ENCODE peak calls at places on chromosomes 5 and 9, in four cellular contexts. O, P, Q and V are unnamed samples.

GRCh38 chr5:40202852-40203440 is 476.8 kb upstream of the PTGER4 start:
- DNase-seq in O (no peak), P (no peak), Q (no peak), V (no peak)

GRCh38 chr5:173625261-173625660 is 8.8 kb upstream of the BOD1 start:
- DNase-seq in O (no peak), P (no peak), Q (peak), V (no peak)

GRCh38 chr5:57408714-57409113 is 73.9 kb downstream of the ACTBL2 start:
- DNase-seq in O (no peak), P (no peak), Q (no peak), V (no peak)

GRCh38 chr5:67774153-67774552 is 441.4 kb upstream of the PIK3R1 start:
- DNase-seq in O (no peak), P (no peak), Q (no peak), V (no peak)

GRCh38 chr5:110150199-110150598 is 460.5 kb downstream of the MAN2A1 start:
- DNase-seq in O (no peak), P (no peak), Q (no peak), V (no peak)

GRCh38 chr9:98656536-98656935 is 52.2 kb downstream of the GABBR2 start:
- DNase-seq in O (no peak), P (no peak), Q (no peak), V (no peak)

GRCh38 chr5:150078802-150079654 is 7.3 kb downstream of the CSF1R start:
- DNase-seq in O (no peak), P (no peak), Q (no peak), V (peak)

GRCh38 chr9:122031806-122032205 is 61.3 kb downstream of the TTLL11 start:
- DNase-seq in O (no peak), P (no peak), Q (no peak), V (no peak)

GRCh38 chr5:1000329-1000728 is 8.3 kb upstream of the NKD2 start:
- DNase-seq in O (no peak), P (no peak), Q (no peak), V (no peak)

GRCh38 chr9:81132796-81133195 is 556.6 kb downstream of the TLE1 start:
- DNase-seq in O (no peak), P (no peak), Q (no peak), V (no peak)

GRCh38 chr9:89631381-89631780 is 26.6 kb downstream of the GADD45G start:
- DNase-seq in O (no peak), P (peak), Q (no peak), V (no peak)

GRCh38 chr5:61673007-61673735 is 341.1 kb downstream of the ZSWIM6 start:
- DNase-seq in O (no peak), P (no peak), Q (no peak), V (no peak)

GRCh38 chr9:132030626-132031325 is 48.9 kb downstream of the MED27 start:
- DNase-seq in O (no peak), P (no peak), Q (no peak), V (no peak)

GRCh38 chr9:129548571-129549135 is 72.2 kb downstream of the C9orf50 start:
- DNase-seq in O (no peak), P (no peak), Q (no peak), V (peak)

GRCh38 chr5:71969464-71969863 is 137.8 kb upstream of the MAP1B start:
- DNase-seq in O (no peak), P (no peak), Q (no peak), V (no peak)

GRCh38 chr5:107858324-107858723 is 187.6 kb upstream of the EFNA5 start:
- DNase-seq in O (no peak), P (no peak), Q (no peak), V (no peak)

GRCh38 chr9:122991370-122991830 is 42.1 kb upstream of the GPR21 start:
- DNase-seq in O (peak), P (no peak), Q (peak), V (no peak)

GRCh38 chr9:130327781-130328348 is 62.3 kb downstream of the HMCN2 start:
- DNase-seq in O (no peak), P (no peak), Q (no peak), V (no peak)

GRCh38 chr5:14050821-14051220 is 92.3 kb upstream of the TRIO start:
- DNase-seq in O (no peak), P (no peak), Q (no peak), V (no peak)

GRCh38 chr5:28710360-28710759 is 1672.0 kb upstream of the CDH9 start:
- DNase-seq in O (no peak), P (no peak), Q (no peak), V (no peak)

GRCh38 chr9:126607731-126608130 is 6.0 kb upstream of the LMX1B start:
- DNase-seq in O (no peak), P (no peak), Q (no peak), V (no peak)

GRCh38 chr5:97266576-97266975 is 83.5 kb upstream of the RIOK2 start:
- DNase-seq in O (no peak), P (no peak), Q (no peak), V (peak)

GRCh38 chr5:43041131-43041668 is 1.1 kb upstream of the ANXA2R start:
- DNase-seq in O (no peak), P (no peak), Q (no peak), V (no peak)

GRCh38 chr5:67301285-67301904 is 104.8 kb upstream of the CD180 start:
- DNase-seq in O (no peak), P (no peak), Q (no peak), V (peak)

GRCh38 chr9:100217536-100217935 is 118.5 kb downstream of the INVS start:
- DNase-seq in O (no peak), P (no peak), Q (no peak), V (no peak)

GRCh38 chr5:170312666-170313065 is 15.1 kb upstream of the LCP2 start:
- DNase-seq in O (no peak), P (no peak), Q (no peak), V (no peak)

GRCh38 chr9:90578116-90578815 is 64.4 kb downstream of the DIRAS2 start:
- DNase-seq in O (no peak), P (no peak), Q (no peak), V (no peak)

GRCh38 chr9:137215196-137215986 is 6.6 kb downstream of the RNF208 start:
- DNase-seq in O (no peak), P (no peak), Q (no peak), V (no peak)

GRCh38 chr9:137218212-137218753 is 3.8 kb downstream of the RNF208 start:
- DNase-seq in O (no peak), P (no peak), Q (no peak), V (no peak)

GRCh38 chr9:137218754-137219271 is 3.2 kb downstream of the RNF208 start:
- DNase-seq in O (no peak), P (no peak), Q (peak), V (no peak)

GRCh38 chr9:137216188-137216965 is 5.7 kb downstream of the RNF208 start:
- DNase-seq in O (no peak), P (no peak), Q (no peak), V (no peak)

DNA sequence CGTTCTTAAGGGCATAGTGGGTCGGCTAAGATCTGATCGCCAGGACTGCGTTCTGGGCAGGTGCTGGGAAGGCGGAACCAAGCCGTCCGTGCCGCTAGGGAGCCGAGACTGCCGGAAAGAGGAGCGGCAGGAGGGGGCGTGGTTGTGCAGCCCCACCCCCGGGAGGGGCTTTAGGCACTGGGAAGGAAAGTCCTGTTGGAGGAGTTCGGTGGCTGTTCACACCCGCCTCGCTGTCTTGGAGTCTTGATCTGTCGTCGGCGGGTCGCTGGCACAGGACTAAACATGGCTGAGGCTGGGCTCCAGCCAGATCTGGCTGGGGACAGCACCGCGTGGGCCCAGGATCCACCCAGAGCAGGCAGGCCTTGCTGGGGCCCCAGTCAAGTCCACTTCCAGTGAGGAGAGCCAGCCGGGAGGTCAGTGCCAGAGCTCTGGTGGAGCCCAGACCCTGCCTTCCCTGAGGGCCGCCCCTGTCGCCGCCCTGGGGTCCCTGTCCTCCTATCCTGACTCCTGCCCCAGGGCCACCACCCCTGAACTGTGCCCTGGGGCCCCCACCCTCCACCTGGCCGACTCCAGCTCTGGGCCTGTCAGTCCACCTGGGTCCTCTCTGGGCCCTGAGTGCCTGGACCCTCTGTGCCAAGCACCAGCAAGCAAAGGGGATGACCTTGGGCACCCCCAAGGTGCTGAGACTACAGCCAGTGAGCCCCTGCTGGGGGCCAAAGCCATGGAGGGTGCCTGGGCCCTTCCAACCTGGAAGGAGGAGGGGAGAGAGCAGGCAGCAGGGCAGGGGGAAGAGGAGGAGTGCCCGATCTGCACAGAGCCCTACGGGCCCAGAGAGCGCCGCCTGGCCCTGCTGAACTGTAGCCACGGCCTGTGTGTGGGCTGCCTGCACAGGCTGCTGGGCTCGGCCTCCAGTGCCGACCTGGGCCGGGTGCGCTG is 4.5 kb downstream of the RNF208 start:
- DNase-seq in O (no peak), P (no peak), Q (peak), V (no peak)
- H3K4me3 ChIP-seq in O (no peak), P (no peak), Q (peak), V (peak)

GRCh38 chr9:84177397-84177796 is 163.2 kb downstream of the SLC28A3 start:
- DNase-seq in O (no peak), P (no peak), Q (no peak), V (no peak)
- TF ChIP-seq CTCF in O (no peak), P (no peak), Q (no peak), V (no peak)

DNA sequence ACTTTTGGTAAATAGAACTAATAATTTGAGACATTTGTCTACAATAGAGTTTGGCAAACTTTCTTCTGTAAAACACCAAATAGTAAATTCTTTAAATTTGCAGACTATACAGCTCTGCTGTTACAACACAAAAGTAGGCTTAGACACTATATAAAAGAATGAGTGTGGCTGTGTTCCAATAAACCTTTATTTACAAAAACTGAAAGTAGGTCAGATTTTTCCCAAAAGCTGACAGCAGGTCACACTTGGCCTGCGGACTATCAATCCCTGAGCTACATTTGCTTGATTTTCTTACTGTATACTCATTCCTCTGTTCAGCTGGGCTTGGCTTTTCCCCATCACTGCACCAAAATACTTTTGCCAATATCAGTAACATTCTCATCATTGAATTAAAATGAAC is 189.4 kb downstream of the COMMD10 start:
- DNase-seq in O (no peak), P (no peak), Q (no peak), V (no peak)
- H3K27ac ChIP-seq in O (no peak), P (no peak), Q (no peak), V (no peak)

GRCh38 chr9:124779368-124780059 is 2.6 kb downstream of the OLFML2A start:
- DNase-seq in O (no peak), P (peak), Q (no peak), V (no peak)
- H3K4me3 ChIP-seq in O (no peak), P (no peak), Q (no peak), V (peak)